ENCODE peak calls at places on chromosomes 1 and 21, in nine cellular contexts. B is heart right ventricle, Y is NCI-H82, F is DMS153, J is C1 segment of cervical spinal cord, T is tibial nerve, Q is HS-27A, K is activated T-cell treated with anti-CD3 and anti-CD28 coated beads for 24 hours, S is smooth muscle cell of the brain vasculature. A is an unnamed sample.

GRCh38 chr1:200771625-200772555 is 33.2 kb downstream of the CAMSAP2 start:
- DNase-seq in T (no peak), K (no peak), Q (no peak), F (no peak), S (no peak), Y (peak), J (no peak), B (no peak), A (no peak)

GRCh38 chr1:115682792-115683191 is 41.0 kb downstream of the VANGL1 start:
- DNase-seq in F (no peak), S (no peak), K (no peak), B (no peak), J (no peak), Q (no peak), Y (no peak), T (no peak), A (no peak)

GRCh38 chr1:239389703-239390102 is 3.3 kb downstream of the CHRM3 start:
- DNase-seq in F (no peak), J (no peak), S (no peak), K (no peak), Y (no peak), B (no peak), Q (peak), T (no peak), A (no peak)

GRCh38 chr21:35833388-35833787 is 226.9 kb downstream of the SETD4 start:
- DNase-seq in T (no peak), F (no peak), B (no peak), K (no peak), S (no peak), Y (no peak), J (no peak), Q (no peak), A (no peak)

GRCh38 chr1:109776206-109776835 is 12.6 kb upstream of the EPS8L3 start:
- DNase-seq in T (no peak), F (no peak), B (peak), Q (no peak), K (no peak), J (no peak), S (no peak), Y (no peak), A (peak)

GRCh38 chr21:17610862-17611261 is 1.8 kb downstream of the BTG3 start:
- DNase-seq in Y (peak), Q (no peak), S (no peak), B (no peak), J (no peak), K (no peak), F (no peak), T (no peak), A (peak)

GRCh38 chr1:64470670-64471217 is 815 bp downstream of the CACHD1 start:
- DNase-seq in B (peak), F (no peak), S (no peak), Q (no peak), J (no peak), T (no peak), K (no peak), Y (peak), A (peak)

GRCh38 chr1:39178541-39179431 is 25.7 kb upstream of the MACF1 start:
- DNase-seq in S (no peak), F (no peak), Y (no peak), T (no peak), B (no peak), Q (peak), J (no peak), K (no peak), A (no peak)

GRCh38 chr1:30704765-30705509 is 18.4 kb downstream of the MATN1 start:
- DNase-seq in K (no peak), F (no peak), T (no peak), B (no peak), Q (no peak), Y (no peak), J (no peak), S (no peak), A (no peak)

GRCh38 chr1:84141177-84142003 is 2.7 kb upstream of the PRKACB start:
- DNase-seq in S (no peak), J (no peak), Y (no peak), Q (no peak), F (no peak), T (no peak), K (no peak), B (no peak), A (no peak)

GRCh38 chr1:229117664-229118300 is 153.1 kb upstream of the RAB4A start:
- DNase-seq in T (no peak), K (no peak), B (peak), Y (no peak), Q (no peak), S (no peak), F (peak), J (no peak), A (peak)

GRCh38 chr1:8096105-8097011 is 70.2 kb upstream of the ERRFI1 start:
- DNase-seq in K (no peak), J (no peak), F (no peak), S (no peak), T (no peak), Q (peak), Y (no peak), B (no peak), A (no peak)

GRCh38 chr1:101150676-101151075 is 86.1 kb upstream of the S1PR1 start:
- DNase-seq in B (no peak), S (no peak), J (no peak), F (no peak), Y (no peak), Q (no peak), K (no peak), T (no peak), A (no peak)

GRCh38 chr1:191498318-191498717 is 659.9 kb upstream of the RGS18 start:
- DNase-seq in K (no peak), T (no peak), B (no peak), S (no peak), Y (no peak), J (no peak), F (no peak), Q (no peak), A (no peak)

GRCh38 chr1:215637041-215637573 is 70.0 kb downstream of the KCTD3 start:
- DNase-seq in S (peak), B (no peak), Y (no peak), T (peak), J (no peak), F (no peak), K (no peak), Q (no peak), A (peak)

GRCh38 chr1:157363660-157364140 is 188.6 kb downstream of the FCRL5 start:
- DNase-seq in B (no peak), F (no peak), J (no peak), T (no peak), Q (no peak), Y (peak), S (no peak), K (no peak), A (no peak)

GRCh38 chr1:91608876-91609275 is 108.2 kb downstream of the CDC7 start:
- DNase-seq in S (no peak), J (no peak), K (no peak), Q (peak), Y (no peak), F (no peak), B (no peak), T (no peak), A (no peak)

GRCh38 chr1:41892211-41892840 is 26.4 kb downstream of the HIVEP3 start:
- DNase-seq in F (no peak), Q (no peak), B (no peak), Y (no peak), K (no peak), S (no peak), T (no peak), J (no peak), A (no peak)

GRCh38 chr1:245085508-245086095 is 69.2 kb upstream of the KIF26B start:
- DNase-seq in K (no peak), S (no peak), Y (no peak), T (no peak), F (no peak), Q (peak), B (no peak), J (no peak), A (no peak)

GRCh38 chr1:224541901-224542610 is 74.1 kb upstream of the CNIH3 start:
- DNase-seq in Y (no peak), J (no peak), B (no peak), F (no peak), T (no peak), S (no peak), Q (peak), K (no peak), A (no peak)

GRCh38 chr1:110055493-110056283 is 14.8 kb downstream of the ALX3 start:
- DNase-seq in T (no peak), F (no peak), K (no peak), S (no peak), Y (no peak), Q (no peak), B (no peak), J (no peak), A (no peak)

GRCh38 chr1:248837794-248838356 is at the start of gene ZNF672:
- DNase-seq in T (peak), S (peak), K (peak), Y (peak), J (peak), B (peak), Q (peak), F (peak), A (peak)

GRCh38 chr1:94160811-94161210 is 39.9 kb upstream of the ABCA4 start:
- DNase-seq in Q (no peak), F (no peak), Y (peak), S (peak), J (no peak), T (no peak), B (no peak), K (no peak), A (no peak)

GRCh38 chr1:214418380-214418779 is 133.0 kb downstream of the PTPN14 start:
- DNase-seq in B (no peak), J (no peak), K (no peak), S (no peak), Y (no peak), F (no peak), Q (no peak), T (no peak), A (no peak)

A was measured in head of caudate nucleus.